ENCODE peak calls at places on chromosomes 3 and 15, in six cellular contexts. X, C, N, E, I and A are unnamed samples.

GRCh38 chr3:114557791-114558190 is 264.0 kb downstream of the TIGIT start:
- DNase-seq in X (no peak), C (peak; percentile 37), N (no peak), E (no peak), I (no peak), A (no peak)

GRCh38 chr15:73756390-73756789 is 3.2 kb upstream of the INSYN1 start:
- DNase-seq in X (no peak), C (no peak), N (no peak), E (no peak), I (no peak), A (no peak)

GRCh38 chr3:124467980-124468902 is 262.0 kb upstream of the UMPS start:
- DNase-seq in X (peak; percentile 58), C (peak; percentile 32), N (peak; percentile 49), E (no peak), I (peak; percentile 62), A (no peak)

GRCh38 chr3:104717828-104718196 is 648.9 kb upstream of the ALCAM start:
- DNase-seq in X (no peak), C (no peak), N (no peak), E (no peak), I (no peak), A (no peak)

GRCh38 chr3:196968233-196969000 is at the start of gene PIGZ:
- DNase-seq in X (peak; percentile 25), C (peak; percentile 32), N (peak; percentile 62), E (no peak), I (peak; percentile 51), A (no peak)

GRCh38 chr3:111758642-111759041 is 100.4 kb upstream of the PHLDB2 start:
- DNase-seq in X (no peak), C (no peak), N (no peak), E (no peak), I (no peak), A (no peak)

GRCh38 chr3:153029350-153029749 is 132.7 kb upstream of the RAP2B start:
- DNase-seq in X (peak; percentile 24), C (peak; percentile 57), N (no peak), E (no peak), I (no peak), A (no peak)

GRCh38 chr3:81689617-81690016 is 71.8 kb downstream of the GBE1 start:
- DNase-seq in X (no peak), C (no peak), N (no peak), E (no peak), I (no peak), A (no peak)

GRCh38 chr15:41013698-41014414 is 60.6 kb downstream of the CHAC1 start:
- DNase-seq in X (no peak), C (peak; percentile 50), N (no peak), E (no peak), I (no peak), A (peak; percentile 44)

GRCh38 chr15:23648920-23649515 is 1.4 kb upstream of the MAGEL2 start:
- DNase-seq in X (no peak), C (peak; percentile 4), N (peak; percentile 8), E (no peak), I (peak; percentile 7), A (no peak)

GRCh38 chr3:9890249-9891071 is at the start of gene JAGN1:
- DNase-seq in X (peak; percentile 92), C (peak; percentile 85), N (peak; percentile 79), E (peak; percentile 84), I (peak; percentile 94), A (no peak)

GRCh38 chr3:154730221-154730620 is 300.2 kb upstream of the GPR149 start:
- DNase-seq in X (no peak), C (no peak), N (no peak), E (no peak), I (peak; percentile 4), A (no peak)

GRCh38 chr3:71921036-71921435 is 136.1 kb upstream of the PROK2 start:
- DNase-seq in X (no peak), C (no peak), N (no peak), E (no peak), I (no peak), A (no peak)

GRCh38 chr3:28564211-28564610 is 215.6 kb upstream of the AZI2 start:
- DNase-seq in X (no peak), C (no peak), N (no peak), E (no peak), I (no peak), A (no peak)

GRCh38 chr3:126197854-126198584 is 17.6 kb upstream of the ALDH1L1 start:
- DNase-seq in X (peak; percentile 66), C (peak; percentile 62), N (peak; percentile 90), E (peak; percentile 54), I (peak; percentile 32), A (no peak)

GRCh38 chr15:86059851-86060250 is 19.8 kb upstream of the AGBL1 start:
- DNase-seq in X (no peak), C (no peak), N (no peak), E (no peak), I (no peak), A (no peak)

GRCh38 chr3:149367021-149367840 is 10.2 kb downstream of the TM4SF1 start:
- DNase-seq in X (peak; percentile 90), C (no peak), N (peak; percentile 86), E (no peak), I (peak; percentile 62), A (no peak)

GRCh38 chr15:88651971-88652370 is 13.2 kb downstream of the ISG20 start:
- DNase-seq in X (no peak), C (no peak), N (no peak), E (peak; percentile 11), I (no peak), A (no peak)

GRCh38 chr15:94029495-94029894 is 201.9 kb upstream of the MCTP2 start:
- DNase-seq in X (no peak), C (peak; percentile 55), N (no peak), E (no peak), I (no peak), A (peak; percentile 79)

GRCh38 chr3:18076301-18076700 is 333.9 kb upstream of the TBC1D5 start:
- DNase-seq in X (no peak), C (no peak), N (no peak), E (no peak), I (no peak), A (no peak)

GRCh38 chr3:11413071-11413470 is 140.9 kb downstream of the ATG7 start:
- DNase-seq in X (no peak), C (peak; percentile 24), N (no peak), E (no peak), I (no peak), A (no peak)

GRCh38 chr15:48330045-48330840 is 986 bp upstream of the DUT start:
- DNase-seq in X (peak; percentile 16), C (peak; percentile 27), N (no peak), E (no peak), I (peak; percentile 88), A (no peak)

GRCh38 chr3:42123824-42124500 is 32.8 kb downstream of the TRAK1 start:
- DNase-seq in X (no peak), C (no peak), N (no peak), E (no peak), I (no peak), A (no peak)

GRCh38 chr3:46931631-46932441 is 44.7 kb downstream of the CCDC12 start:
- DNase-seq in X (peak; percentile 62), C (peak; percentile 21), N (peak; percentile 64), E (no peak), I (peak; percentile 87), A (no peak)

GRCh38 chr15:74511583-74511982 is 29.4 kb upstream of the ARID3B start:
- DNase-seq in X (no peak), C (no peak), N (no peak), E (no peak), I (no peak), A (no peak)

GRCh38 chr3:107285197-107285596 is 92.0 kb upstream of the CCDC54 start:
- DNase-seq in X (no peak), C (no peak), N (no peak), E (no peak), I (no peak), A (no peak)

GRCh38 chr3:111923095-111923771 is 55.6 kb upstream of the ABHD10 start:
- DNase-seq in X (no peak), C (no peak), N (peak; percentile 28), E (no peak), I (no peak), A (no peak)

GRCh38 chr3:115448856-115449255 is 174.5 kb upstream of the GAP43 start:
- DNase-seq in X (no peak), C (peak; percentile 18), N (no peak), E (no peak), I (no peak), A (no peak)

GRCh38 chr3:152621967-152622812 is 212.7 kb upstream of the P2RY1 start:
- DNase-seq in X (no peak), C (no peak), N (no peak), E (no peak), I (no peak), A (no peak)

GRCh38 chr15:73932381-73933191 is 6.3 kb downstream of the LOXL1 start:
- DNase-seq in X (peak; percentile 61), C (no peak), N (no peak), E (no peak), I (no peak), A (no peak)

GRCh38 chr15:44029940-44030568 is 165.0 kb downstream of the FRMD5 start:
- DNase-seq in X (peak; percentile 70), C (peak; percentile 85), N (no peak), E (no peak), I (no peak), A (no peak)

GRCh38 chr15:31396881-31397560 is 70.4 kb downstream of the KLF13 start:
- DNase-seq in X (peak; percentile 67), C (peak; percentile 73), N (peak; percentile 40), E (peak; percentile 71), I (peak; percentile 98), A (no peak)
- H3K4me3 ChIP-seq in X (no peak overlapping the region), C (peak overlapping the region; percentile 9), N (no peak overlapping the region), E (peak overlapping the region; percentile 46), I (no peak overlapping the region), A (no peak overlapping the region)

GRCh38 chr15:70491183-70491621 is 272.2 kb downstream of the UACA start:
- DNase-seq in X (no peak), C (no peak), N (no peak), E (no peak), I (no peak), A (no peak)
- H3K4me3 ChIP-seq in X (no peak overlapping the region), C (no peak overlapping the region), N (no peak overlapping the region), E (no peak overlapping the region), I (no peak overlapping the region), A (no peak overlapping the region)

DNA sequence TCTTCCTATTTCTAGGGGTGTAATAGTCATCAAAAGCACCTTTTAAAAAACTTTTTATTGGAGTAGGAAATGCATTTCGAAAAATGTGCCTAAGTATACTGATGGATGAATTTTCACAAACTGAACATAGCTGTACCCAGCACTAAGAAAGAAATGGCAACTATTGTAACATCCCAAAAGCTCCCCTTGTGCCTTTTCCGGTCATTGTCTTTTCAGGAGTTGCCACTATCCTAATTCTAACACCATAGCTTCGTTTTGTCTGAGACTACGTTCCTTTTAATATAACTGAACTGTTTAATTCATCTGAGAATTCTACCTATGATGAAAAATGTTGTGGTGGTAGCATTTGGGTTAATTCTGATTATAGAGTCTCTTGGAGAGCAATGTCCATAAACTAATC is 1.9 kb downstream of the TIMMDC1 start:
- DNase-seq in X (peak; percentile 7), C (no peak), N (no peak), E (no peak), I (no peak), A (no peak)
- H3K4me3 ChIP-seq in X (no peak overlapping the region), C (no peak overlapping the region), N (peak overlapping the region; percentile 98), E (no peak overlapping the region), I (no peak overlapping the region), A (no peak overlapping the region)

DNA sequence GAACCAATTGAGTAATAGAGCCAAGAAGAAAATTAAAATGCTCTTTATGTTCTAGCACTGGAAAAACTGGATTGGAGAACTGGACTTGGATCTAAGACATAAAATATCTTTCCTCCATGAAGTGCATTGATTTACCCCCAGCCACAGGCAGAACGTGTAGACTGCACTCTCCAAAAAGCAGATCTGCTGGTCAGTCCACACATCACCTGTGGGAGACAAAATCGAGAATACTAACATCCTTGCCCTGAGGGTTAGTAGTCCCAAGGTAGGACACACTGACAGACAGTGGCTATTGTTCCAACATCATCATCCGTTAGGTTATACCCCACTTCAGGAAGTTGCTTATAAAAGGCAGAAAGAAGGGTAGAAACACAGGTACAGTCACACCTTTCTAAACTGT is 257.1 kb upstream of the STT3B start:
- DNase-seq in X (no peak), C (no peak), N (peak; percentile 41), E (no peak), I (no peak), A (no peak)
- H3K4me3 ChIP-seq in X (no peak overlapping the region), C (no peak overlapping the region), N (peak overlapping the region; percentile 32), E (no peak overlapping the region), I (no peak overlapping the region), A (no peak overlapping the region)